ENCODE peak calls at places on chromosomes 12 and 14, in ten cellular contexts. One of them, this sample, is unnamed.

GRCh38 chr12:66497000-66497897 is 181.6 kb downstream of the GRIP1 start:
- DNase-seq in brain microvascular endothelial cell: no peak
- DNase-seq in cardiac fibroblast: no peak
- DNase-seq in choroid plexus epithelial cell: no peak
- DNase-seq in tibial artery: no peak
- DNase-seq in left ventricle myocardium inferior: no peak
- DNase-seq in bronchial epithelial cell: peak
- DNase-seq in GM06990: no peak
- DNase-seq in cardiac muscle cell: no peak
- DNase-seq in adrenal gland: no peak
- DNase-seq in this sample: no peak

GRCh38 chr12:25387136-25388050 is 136.7 kb upstream of the KRAS start:
- DNase-seq in choroid plexus epithelial cell: peak
- DNase-seq in tibial artery: peak
- DNase-seq in GM06990: peak
- DNase-seq in brain microvascular endothelial cell: peak
- DNase-seq in cardiac fibroblast: peak
- DNase-seq in cardiac muscle cell: peak
- DNase-seq in bronchial epithelial cell: peak
- DNase-seq in left ventricle myocardium inferior: peak
- DNase-seq in adrenal gland: peak
- DNase-seq in this sample: no peak

GRCh38 chr12:1830981-1831930 is 10.9 kb downstream of the LRTM2 start:
- DNase-seq in adrenal gland: peak
- DNase-seq in cardiac muscle cell: peak
- DNase-seq in tibial artery: no peak
- DNase-seq in left ventricle myocardium inferior: peak
- DNase-seq in cardiac fibroblast: peak
- DNase-seq in GM06990: no peak
- DNase-seq in bronchial epithelial cell: peak
- DNase-seq in brain microvascular endothelial cell: peak
- DNase-seq in choroid plexus epithelial cell: peak
- DNase-seq in this sample: peak

GRCh38 chr14:96267336-96267735 is 11.3 kb downstream of the BDKRB1 start:
- DNase-seq in bronchial epithelial cell: peak
- DNase-seq in cardiac fibroblast: peak
- DNase-seq in brain microvascular endothelial cell: peak
- DNase-seq in tibial artery: no peak
- DNase-seq in left ventricle myocardium inferior: no peak
- DNase-seq in cardiac muscle cell: peak
- DNase-seq in adrenal gland: no peak
- DNase-seq in GM06990: no peak
- DNase-seq in choroid plexus epithelial cell: peak
- DNase-seq in this sample: no peak

GRCh38 chr14:99736600-99737371 is 52.7 kb downstream of the CYP46A1 start:
- DNase-seq in adrenal gland: peak
- DNase-seq in choroid plexus epithelial cell: no peak
- DNase-seq in cardiac muscle cell: peak
- DNase-seq in tibial artery: no peak
- DNase-seq in bronchial epithelial cell: no peak
- DNase-seq in GM06990: no peak
- DNase-seq in left ventricle myocardium inferior: peak
- DNase-seq in cardiac fibroblast: no peak
- DNase-seq in brain microvascular endothelial cell: no peak
- DNase-seq in this sample: no peak

GRCh38 chr12:27305673-27306504 is 26.7 kb upstream of the BMAL2 start:
- DNase-seq in cardiac fibroblast: peak
- DNase-seq in brain microvascular endothelial cell: no peak
- DNase-seq in adrenal gland: no peak
- DNase-seq in tibial artery: no peak
- DNase-seq in GM06990: no peak
- DNase-seq in left ventricle myocardium inferior: no peak
- DNase-seq in cardiac muscle cell: peak
- DNase-seq in bronchial epithelial cell: peak
- DNase-seq in choroid plexus epithelial cell: peak
- DNase-seq in this sample: no peak

GRCh38 chr12:15625075-15625474 is 164.1 kb downstream of the EPS8 start:
- DNase-seq in bronchial epithelial cell: no peak
- DNase-seq in cardiac fibroblast: no peak
- DNase-seq in brain microvascular endothelial cell: no peak
- DNase-seq in cardiac muscle cell: no peak
- DNase-seq in left ventricle myocardium inferior: no peak
- DNase-seq in GM06990: no peak
- DNase-seq in choroid plexus epithelial cell: no peak
- DNase-seq in tibial artery: no peak
- DNase-seq in adrenal gland: no peak
- DNase-seq in this sample: no peak

GRCh38 chr14:63712123-63712522 is 15.7 kb downstream of the SGPP1 start:
- DNase-seq in choroid plexus epithelial cell: no peak
- DNase-seq in GM06990: no peak
- DNase-seq in cardiac fibroblast: no peak
- DNase-seq in tibial artery: no peak
- DNase-seq in cardiac muscle cell: no peak
- DNase-seq in bronchial epithelial cell: no peak
- DNase-seq in brain microvascular endothelial cell: no peak
- DNase-seq in left ventricle myocardium inferior: no peak
- DNase-seq in adrenal gland: no peak
- DNase-seq in this sample: no peak

GRCh38 chr12:52193991-52194390 is 2.2 kb upstream of the KRT80 start:
- DNase-seq in bronchial epithelial cell: no peak
- DNase-seq in choroid plexus epithelial cell: peak
- DNase-seq in cardiac muscle cell: peak
- DNase-seq in tibial artery: no peak
- DNase-seq in brain microvascular endothelial cell: no peak
- DNase-seq in GM06990: no peak
- DNase-seq in cardiac fibroblast: peak
- DNase-seq in left ventricle myocardium inferior: no peak
- DNase-seq in adrenal gland: no peak
- DNase-seq in this sample: no peak

GRCh38 chr12:46553266-46553665 is 180.7 kb upstream of the SLC38A2 start:
- DNase-seq in brain microvascular endothelial cell: peak
- DNase-seq in tibial artery: peak
- DNase-seq in GM06990: no peak
- DNase-seq in adrenal gland: no peak
- DNase-seq in cardiac muscle cell: no peak
- DNase-seq in left ventricle myocardium inferior: no peak
- DNase-seq in bronchial epithelial cell: peak
- DNase-seq in choroid plexus epithelial cell: peak
- DNase-seq in cardiac fibroblast: peak
- DNase-seq in this sample: no peak

GRCh38 chr14:102985665-102986064 is 63.2 kb downstream of the AMN start:
- DNase-seq in cardiac fibroblast: no peak
- DNase-seq in left ventricle myocardium inferior: no peak
- DNase-seq in cardiac muscle cell: no peak
- DNase-seq in choroid plexus epithelial cell: no peak
- DNase-seq in tibial artery: no peak
- DNase-seq in GM06990: peak
- DNase-seq in bronchial epithelial cell: peak
- DNase-seq in adrenal gland: no peak
- DNase-seq in brain microvascular endothelial cell: no peak
- DNase-seq in this sample: no peak

GRCh38 chr14:34340226-34340625 is 121.8 kb downstream of the SPTSSA start:
- DNase-seq in bronchial epithelial cell: peak
- DNase-seq in left ventricle myocardium inferior: no peak
- DNase-seq in cardiac fibroblast: peak
- DNase-seq in choroid plexus epithelial cell: peak
- DNase-seq in brain microvascular endothelial cell: no peak
- DNase-seq in adrenal gland: no peak
- DNase-seq in tibial artery: no peak
- DNase-seq in cardiac muscle cell: no peak
- DNase-seq in GM06990: no peak
- DNase-seq in this sample: no peak

GRCh38 chr14:103847954-103848719 is 762 bp upstream of the PPP1R13B start:
- DNase-seq in choroid plexus epithelial cell: peak
- DNase-seq in left ventricle myocardium inferior: no peak
- DNase-seq in GM06990: no peak
- DNase-seq in adrenal gland: peak
- DNase-seq in cardiac muscle cell: peak
- DNase-seq in tibial artery: no peak
- DNase-seq in brain microvascular endothelial cell: peak
- DNase-seq in bronchial epithelial cell: no peak
- DNase-seq in cardiac fibroblast: no peak
- DNase-seq in this sample: peak

GRCh38 chr14:75928587-75929230 is 53.1 kb downstream of the TGFB3 start:
- DNase-seq in cardiac fibroblast: peak
- DNase-seq in adrenal gland: no peak
- DNase-seq in cardiac muscle cell: no peak
- DNase-seq in tibial artery: no peak
- DNase-seq in bronchial epithelial cell: no peak
- DNase-seq in left ventricle myocardium inferior: no peak
- DNase-seq in choroid plexus epithelial cell: peak
- DNase-seq in GM06990: no peak
- DNase-seq in brain microvascular endothelial cell: no peak
- DNase-seq in this sample: no peak

GRCh38 chr12:10242539-10242938 is 29.9 kb downstream of the GABARAPL1 start:
- DNase-seq in brain microvascular endothelial cell: no peak
- DNase-seq in cardiac fibroblast: no peak
- DNase-seq in tibial artery: no peak
- DNase-seq in GM06990: peak
- DNase-seq in bronchial epithelial cell: no peak
- DNase-seq in cardiac muscle cell: no peak
- DNase-seq in choroid plexus epithelial cell: no peak
- DNase-seq in left ventricle myocardium inferior: no peak
- DNase-seq in adrenal gland: no peak
- DNase-seq in this sample: no peak

GRCh38 chr12:10241781-10242180 is 29.1 kb downstream of the GABARAPL1 start:
- DNase-seq in adrenal gland: no peak
- DNase-seq in bronchial epithelial cell: no peak
- DNase-seq in tibial artery: no peak
- DNase-seq in GM06990: no peak
- DNase-seq in cardiac muscle cell: no peak
- DNase-seq in cardiac fibroblast: no peak
- DNase-seq in brain microvascular endothelial cell: no peak
- DNase-seq in choroid plexus epithelial cell: no peak
- DNase-seq in left ventricle myocardium inferior: no peak
- DNase-seq in this sample: no peak

GRCh38 chr12:10247659-10248058 is 35.0 kb downstream of the GABARAPL1 start:
- DNase-seq in bronchial epithelial cell: no peak
- DNase-seq in tibial artery: no peak
- DNase-seq in choroid plexus epithelial cell: no peak
- DNase-seq in GM06990: no peak
- DNase-seq in adrenal gland: no peak
- DNase-seq in cardiac fibroblast: no peak
- DNase-seq in brain microvascular endothelial cell: no peak
- DNase-seq in cardiac muscle cell: no peak
- DNase-seq in left ventricle myocardium inferior: no peak
- DNase-seq in this sample: no peak

GRCh38 chr12:10241276-10241675 is 28.6 kb downstream of the GABARAPL1 start:
- DNase-seq in GM06990: no peak
- DNase-seq in tibial artery: no peak
- DNase-seq in brain microvascular endothelial cell: no peak
- DNase-seq in choroid plexus epithelial cell: no peak
- DNase-seq in adrenal gland: no peak
- DNase-seq in cardiac muscle cell: no peak
- DNase-seq in left ventricle myocardium inferior: no peak
- DNase-seq in cardiac fibroblast: no peak
- DNase-seq in bronchial epithelial cell: no peak
- DNase-seq in this sample: no peak

GRCh38 chr12:10243803-10244520 is 31.3 kb downstream of the GABARAPL1 start:
- DNase-seq in adrenal gland: no peak
- DNase-seq in cardiac muscle cell: no peak
- DNase-seq in bronchial epithelial cell: no peak
- DNase-seq in cardiac fibroblast: no peak
- DNase-seq in brain microvascular endothelial cell: no peak
- DNase-seq in choroid plexus epithelial cell: no peak
- DNase-seq in GM06990: peak
- DNase-seq in tibial artery: no peak
- DNase-seq in left ventricle myocardium inferior: no peak
- DNase-seq in this sample: no peak
- H3K4me3 ChIP-seq in adrenal gland: no peak
- H3K4me3 ChIP-seq in cardiac muscle cell: no peak
- H3K4me3 ChIP-seq in bronchial epithelial cell: no peak
- H3K4me3 ChIP-seq in cardiac fibroblast: no peak
- H3K4me3 ChIP-seq in brain microvascular endothelial cell: no peak
- H3K4me3 ChIP-seq in choroid plexus epithelial cell: no peak
- H3K4me3 ChIP-seq in GM06990: no peak
- H3K4me3 ChIP-seq in tibial artery: no peak
- H3K4me3 ChIP-seq in left ventricle myocardium inferior: no peak
- H3K4me3 ChIP-seq in this sample: no peak

DNA sequence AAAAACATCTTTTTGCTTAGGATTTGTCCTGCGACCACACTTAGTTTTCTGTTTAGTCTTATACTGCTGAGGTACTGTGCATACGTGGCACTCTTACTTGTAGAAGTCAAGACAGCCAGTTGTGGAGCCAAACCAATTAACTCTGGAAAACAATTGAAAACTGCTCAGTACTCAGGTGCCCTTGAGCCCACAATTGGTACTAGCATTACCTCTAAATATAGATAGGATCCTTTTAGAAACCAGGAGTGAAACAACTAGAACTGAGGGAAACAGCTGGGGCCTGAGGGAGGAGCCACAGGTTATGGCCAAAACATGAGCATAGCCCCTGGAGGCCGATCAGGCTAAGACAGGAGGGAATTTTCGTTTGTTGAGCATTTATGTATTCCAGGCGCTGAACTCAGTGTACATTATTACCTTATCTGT is 2.5 kb downstream of the SPATS2 start:
- DNase-seq in left ventricle myocardium inferior: peak
- DNase-seq in choroid plexus epithelial cell: peak
- DNase-seq in bronchial epithelial cell: peak
- DNase-seq in brain microvascular endothelial cell: no peak
- DNase-seq in cardiac muscle cell: peak
- DNase-seq in GM06990: no peak
- DNase-seq in tibial artery: no peak
- DNase-seq in adrenal gland: no peak
- DNase-seq in cardiac fibroblast: peak
- DNase-seq in this sample: no peak
- H3K4me3 ChIP-seq in left ventricle myocardium inferior: peak
- H3K4me3 ChIP-seq in choroid plexus epithelial cell: peak
- H3K4me3 ChIP-seq in bronchial epithelial cell: no peak
- H3K4me3 ChIP-seq in brain microvascular endothelial cell: peak
- H3K4me3 ChIP-seq in cardiac muscle cell: no peak
- H3K4me3 ChIP-seq in GM06990: peak
- H3K4me3 ChIP-seq in tibial artery: no peak
- H3K4me3 ChIP-seq in adrenal gland: no peak
- H3K4me3 ChIP-seq in cardiac fibroblast: no peak
- H3K4me3 ChIP-seq in this sample: no peak

DNA sequence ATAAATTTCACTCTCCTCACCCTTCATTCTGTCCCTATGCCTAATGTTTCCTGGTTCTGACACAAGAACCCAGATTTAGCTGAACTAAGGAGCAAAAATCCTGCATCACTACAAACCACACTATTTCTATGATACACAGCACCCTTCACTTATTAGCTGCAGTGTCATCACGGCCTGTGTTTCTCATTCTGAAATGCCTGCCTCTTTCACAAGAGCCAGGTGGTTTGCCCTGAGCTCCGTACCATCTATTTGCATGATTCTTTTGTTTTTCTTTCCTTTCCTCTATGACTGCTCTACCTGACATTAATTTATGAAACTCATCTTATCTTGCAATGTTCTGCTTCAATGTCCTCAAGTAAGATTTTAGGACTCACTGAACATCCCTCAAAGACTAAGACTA is 585.3 kb upstream of the ATXN7L3B start:
- DNase-seq in cardiac fibroblast: no peak
- DNase-seq in GM06990: no peak
- DNase-seq in choroid plexus epithelial cell: no peak
- DNase-seq in left ventricle myocardium inferior: no peak
- DNase-seq in cardiac muscle cell: no peak
- DNase-seq in brain microvascular endothelial cell: no peak
- DNase-seq in tibial artery: no peak
- DNase-seq in adrenal gland: no peak
- DNase-seq in bronchial epithelial cell: no peak
- DNase-seq in this sample: no peak
- H3K4me3 ChIP-seq in cardiac fibroblast: no peak
- H3K4me3 ChIP-seq in GM06990: no peak
- H3K4me3 ChIP-seq in choroid plexus epithelial cell: no peak
- H3K4me3 ChIP-seq in left ventricle myocardium inferior: no peak
- H3K4me3 ChIP-seq in cardiac muscle cell: no peak
- H3K4me3 ChIP-seq in brain microvascular endothelial cell: no peak
- H3K4me3 ChIP-seq in tibial artery: no peak
- H3K4me3 ChIP-seq in adrenal gland: no peak
- H3K4me3 ChIP-seq in bronchial epithelial cell: no peak
- H3K4me3 ChIP-seq in this sample: no peak

GRCh38 chr12:33440477-33440876 is 858 bp upstream of the SYT10 start:
- DNase-seq in left ventricle myocardium inferior: no peak
- DNase-seq in adrenal gland: no peak
- DNase-seq in tibial artery: no peak
- DNase-seq in bronchial epithelial cell: no peak
- DNase-seq in brain microvascular endothelial cell: no peak
- DNase-seq in choroid plexus epithelial cell: no peak
- DNase-seq in cardiac fibroblast: no peak
- DNase-seq in GM06990: no peak
- DNase-seq in cardiac muscle cell: no peak
- DNase-seq in this sample: no peak
- H3K4me3 ChIP-seq in left ventricle myocardium inferior: no peak
- H3K4me3 ChIP-seq in adrenal gland: no peak
- H3K4me3 ChIP-seq in tibial artery: no peak
- H3K4me3 ChIP-seq in bronchial epithelial cell: no peak
- H3K4me3 ChIP-seq in brain microvascular endothelial cell: no peak
- H3K4me3 ChIP-seq in choroid plexus epithelial cell: no peak
- H3K4me3 ChIP-seq in cardiac fibroblast: no peak
- H3K4me3 ChIP-seq in GM06990: no peak
- H3K4me3 ChIP-seq in cardiac muscle cell: no peak
- H3K4me3 ChIP-seq in this sample: no peak

This sample was measured in upper lobe of left lung.